ENCODE peak calls at places on chromosomes 3 and 15, in six cellular contexts. One of them, this sample, is unnamed.

GRCh38 chr15:77013786-77014136 is 18.8 kb downstream of the PSTPIP1 start:
- DNase-seq in heart left ventricle: peak; percentile 72
- DNase-seq in spleen: peak; percentile 90
- DNase-seq in gastrocnemius medialis: no peak
- DNase-seq in suprapubic skin: no peak
- DNase-seq in sigmoid colon: no peak
- DNase-seq in this sample: no peak

GRCh38 chr3:125212509-125213372 is at the start of gene SLC12A8:
- DNase-seq in heart left ventricle: no peak
- DNase-seq in spleen: no peak
- DNase-seq in gastrocnemius medialis: no peak
- DNase-seq in suprapubic skin: no peak
- DNase-seq in sigmoid colon: no peak
- DNase-seq in this sample: no peak

GRCh38 chr15:55615445-55615844 is 27.3 kb upstream of the PYGO1 start:
- DNase-seq in heart left ventricle: no peak
- DNase-seq in spleen: no peak
- DNase-seq in gastrocnemius medialis: no peak
- DNase-seq in suprapubic skin: no peak
- DNase-seq in sigmoid colon: no peak
- DNase-seq in this sample: no peak

GRCh38 chr3:30682434-30683155 is 76.2 kb downstream of the TGFBR2 start:
- DNase-seq in heart left ventricle: no peak
- DNase-seq in spleen: no peak
- DNase-seq in gastrocnemius medialis: no peak
- DNase-seq in suprapubic skin: no peak
- DNase-seq in sigmoid colon: no peak
- DNase-seq in this sample: no peak

GRCh38 chr15:26126070-26126469 is 262.9 kb upstream of the ATP10A start:
- DNase-seq in heart left ventricle: no peak
- DNase-seq in spleen: no peak
- DNase-seq in gastrocnemius medialis: no peak
- DNase-seq in suprapubic skin: no peak
- DNase-seq in sigmoid colon: no peak
- DNase-seq in this sample: no peak

GRCh38 chr3:144287001-144287400 is 315.4 kb downstream of the DIPK2A start:
- DNase-seq in heart left ventricle: no peak
- DNase-seq in spleen: no peak
- DNase-seq in gastrocnemius medialis: no peak
- DNase-seq in suprapubic skin: no peak
- DNase-seq in sigmoid colon: no peak
- DNase-seq in this sample: no peak

GRCh38 chr15:52283281-52283680 is 12.3 kb downstream of the MYO5C start:
- DNase-seq in heart left ventricle: no peak
- DNase-seq in spleen: no peak
- DNase-seq in gastrocnemius medialis: no peak
- DNase-seq in suprapubic skin: no peak
- DNase-seq in sigmoid colon: no peak
- DNase-seq in this sample: no peak

GRCh38 chr15:90358124-90359033 is 6.3 kb downstream of the ZNF774 start:
- DNase-seq in heart left ventricle: no peak
- DNase-seq in spleen: no peak
- DNase-seq in gastrocnemius medialis: no peak
- DNase-seq in suprapubic skin: no peak
- DNase-seq in sigmoid colon: no peak
- DNase-seq in this sample: no peak

GRCh38 chr3:125512135-125512920 is 7.7 kb downstream of the SNX4 start:
- DNase-seq in heart left ventricle: no peak
- DNase-seq in spleen: no peak
- DNase-seq in gastrocnemius medialis: no peak
- DNase-seq in suprapubic skin: no peak
- DNase-seq in sigmoid colon: no peak
- DNase-seq in this sample: no peak

GRCh38 chr15:88897456-88898194 is 2.3 kb upstream of the HAPLN3 start:
- DNase-seq in heart left ventricle: peak; percentile 89
- DNase-seq in spleen: peak; percentile 94
- DNase-seq in gastrocnemius medialis: peak; percentile 56
- DNase-seq in suprapubic skin: peak; percentile 90
- DNase-seq in sigmoid colon: peak; percentile 94
- DNase-seq in this sample: peak; percentile 91

GRCh38 chr3:169759256-169759655 is 5.6 kb downstream of the TERC start:
- DNase-seq in heart left ventricle: no peak
- DNase-seq in spleen: no peak
- DNase-seq in gastrocnemius medialis: no peak
- DNase-seq in suprapubic skin: no peak
- DNase-seq in sigmoid colon: no peak
- DNase-seq in this sample: no peak

GRCh38 chr3:100634493-100635272 is 25.3 kb downstream of the ADGRG7 start:
- DNase-seq in heart left ventricle: no peak
- DNase-seq in spleen: no peak
- DNase-seq in gastrocnemius medialis: no peak
- DNase-seq in suprapubic skin: no peak
- DNase-seq in sigmoid colon: no peak
- DNase-seq in this sample: no peak

GRCh38 chr15:57376695-57377477 is 581 bp downstream of the CGNL1 start:
- DNase-seq in heart left ventricle: peak; percentile 65
- DNase-seq in spleen: no peak
- DNase-seq in gastrocnemius medialis: no peak
- DNase-seq in suprapubic skin: peak; percentile 78
- DNase-seq in sigmoid colon: peak; percentile 63
- DNase-seq in this sample: peak; percentile 41

GRCh38 chr15:88745075-88745474 is 58.2 kb upstream of the ACAN start:
- DNase-seq in heart left ventricle: no peak
- DNase-seq in spleen: no peak
- DNase-seq in gastrocnemius medialis: no peak
- DNase-seq in suprapubic skin: no peak
- DNase-seq in sigmoid colon: no peak
- DNase-seq in this sample: no peak

GRCh38 chr15:77693576-77693975 is 60.9 kb upstream of the LINGO1 start:
- DNase-seq in heart left ventricle: no peak
- DNase-seq in spleen: no peak
- DNase-seq in gastrocnemius medialis: no peak
- DNase-seq in suprapubic skin: no peak
- DNase-seq in sigmoid colon: no peak
- DNase-seq in this sample: no peak

GRCh38 chr3:157131861-157132260 is 28.1 kb downstream of the CCNL1 start:
- DNase-seq in heart left ventricle: no peak
- DNase-seq in spleen: no peak
- DNase-seq in gastrocnemius medialis: no peak
- DNase-seq in suprapubic skin: no peak
- DNase-seq in sigmoid colon: no peak
- DNase-seq in this sample: no peak

GRCh38 chr15:31590609-31591008 is 264.0 kb downstream of the KLF13 start:
- DNase-seq in heart left ventricle: no peak
- DNase-seq in spleen: no peak
- DNase-seq in gastrocnemius medialis: no peak
- DNase-seq in suprapubic skin: no peak
- DNase-seq in sigmoid colon: no peak
- DNase-seq in this sample: no peak

GRCh38 chr3:147757919-147758318 is 348.8 kb downstream of the ZIC1 start:
- DNase-seq in heart left ventricle: no peak
- DNase-seq in spleen: no peak
- DNase-seq in gastrocnemius medialis: no peak
- DNase-seq in suprapubic skin: no peak
- DNase-seq in sigmoid colon: no peak
- DNase-seq in this sample: no peak

GRCh38 chr3:147410126-147410517 is 957 bp downstream of the ZIC1 start:
- DNase-seq in heart left ventricle: no peak
- DNase-seq in spleen: no peak
- DNase-seq in gastrocnemius medialis: no peak
- DNase-seq in suprapubic skin: no peak
- DNase-seq in sigmoid colon: no peak
- DNase-seq in this sample: no peak

GRCh38 chr15:36313021-36313420 is 266.4 kb upstream of the CDIN1 start:
- DNase-seq in heart left ventricle: no peak
- DNase-seq in spleen: no peak
- DNase-seq in gastrocnemius medialis: no peak
- DNase-seq in suprapubic skin: no peak
- DNase-seq in sigmoid colon: no peak
- DNase-seq in this sample: no peak

GRCh38 chr3:58167431-58168351 is 43.1 kb downstream of the DNASE1L3 start:
- DNase-seq in heart left ventricle: peak; percentile 83
- DNase-seq in spleen: no peak
- DNase-seq in gastrocnemius medialis: no peak
- DNase-seq in suprapubic skin: no peak
- DNase-seq in sigmoid colon: peak; percentile 89
- DNase-seq in this sample: peak; percentile 79

GRCh38 chr3:177833392-177833791 is 636.1 kb upstream of the TBL1XR1 start:
- DNase-seq in heart left ventricle: no peak
- DNase-seq in spleen: no peak
- DNase-seq in gastrocnemius medialis: no peak
- DNase-seq in suprapubic skin: no peak
- DNase-seq in sigmoid colon: no peak
- DNase-seq in this sample: no peak

GRCh38 chr3:50347187-50347813 is 1.8 kb upstream of the ZMYND10 start:
- DNase-seq in heart left ventricle: peak; percentile 76
- DNase-seq in spleen: peak; percentile 89
- DNase-seq in gastrocnemius medialis: no peak
- DNase-seq in suprapubic skin: no peak
- DNase-seq in sigmoid colon: peak; percentile 83
- DNase-seq in this sample: peak; percentile 65

GRCh38 chr3:49339593-49339946 is 283 bp downstream of the USP4 start:
- DNase-seq in heart left ventricle: no peak
- DNase-seq in spleen: peak; percentile 89
- DNase-seq in gastrocnemius medialis: no peak
- DNase-seq in suprapubic skin: peak; percentile 74
- DNase-seq in sigmoid colon: peak; percentile 70
- DNase-seq in this sample: no peak

GRCh38 chr3:71707600-71707999 is 17.6 kb downstream of the EIF4E3 start:
- DNase-seq in heart left ventricle: no peak
- DNase-seq in spleen: no peak
- DNase-seq in gastrocnemius medialis: no peak
- DNase-seq in suprapubic skin: no peak
- DNase-seq in sigmoid colon: no peak
- DNase-seq in this sample: no peak

GRCh38 chr15:57135800-57136199 is 217.4 kb downstream of the TCF12 start:
- DNase-seq in heart left ventricle: no peak
- DNase-seq in spleen: no peak
- DNase-seq in gastrocnemius medialis: no peak
- DNase-seq in suprapubic skin: no peak
- DNase-seq in sigmoid colon: no peak
- DNase-seq in this sample: no peak

GRCh38 chr3:19232566-19232965 is 84.3 kb downstream of the KCNH8 start:
- DNase-seq in heart left ventricle: no peak
- DNase-seq in spleen: no peak
- DNase-seq in gastrocnemius medialis: no peak
- DNase-seq in suprapubic skin: no peak
- DNase-seq in sigmoid colon: no peak
- DNase-seq in this sample: no peak

DNA sequence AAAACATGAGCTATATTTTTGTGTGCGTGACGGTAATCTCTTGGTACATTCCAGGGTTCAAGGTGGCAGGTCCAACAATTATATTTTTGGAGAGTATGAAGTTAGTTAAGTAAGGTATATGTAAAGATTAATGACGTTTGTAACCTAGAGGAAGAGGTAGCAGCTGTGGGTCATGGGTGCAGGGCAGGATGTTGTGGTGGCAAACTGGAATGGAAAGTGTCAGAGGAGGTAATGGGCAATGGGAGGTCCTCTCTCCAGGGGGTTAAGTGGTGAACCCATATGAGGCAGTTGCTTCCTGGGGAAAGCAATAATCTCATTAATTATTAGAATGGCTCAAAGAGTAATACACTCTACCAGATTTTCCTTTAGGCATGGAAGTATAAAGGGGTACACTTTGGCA is 1.0 kb upstream of the CD200R1L start:
- DNase-seq in heart left ventricle: no peak
- DNase-seq in spleen: peak; percentile 76
- DNase-seq in gastrocnemius medialis: no peak
- DNase-seq in suprapubic skin: no peak
- DNase-seq in sigmoid colon: no peak
- DNase-seq in this sample: no peak
- H3K27ac ChIP-seq in heart left ventricle: no peak overlapping the region
- H3K27ac ChIP-seq in spleen: no peak overlapping the region
- H3K27ac ChIP-seq in gastrocnemius medialis: no peak overlapping the region
- H3K27ac ChIP-seq in suprapubic skin: no peak overlapping the region
- H3K27ac ChIP-seq in sigmoid colon: no peak overlapping the region
- H3K27ac ChIP-seq in this sample: no peak overlapping the region

GRCh38 chr3:188955919-188956318 is 215.9 kb upstream of the TPRG1 start:
- DNase-seq in heart left ventricle: no peak
- DNase-seq in spleen: no peak
- DNase-seq in gastrocnemius medialis: peak; percentile 21
- DNase-seq in suprapubic skin: no peak
- DNase-seq in sigmoid colon: no peak
- DNase-seq in this sample: no peak

GRCh38 chr3:188954590-188955208 is 217.1 kb upstream of the TPRG1 start:
- DNase-seq in heart left ventricle: peak; percentile 87
- DNase-seq in spleen: peak; percentile 93
- DNase-seq in gastrocnemius medialis: peak; percentile 73
- DNase-seq in suprapubic skin: peak; percentile 90
- DNase-seq in sigmoid colon: peak; percentile 94
- DNase-seq in this sample: peak; percentile 85

GRCh38 chr3:188962253-188963247 is 209.2 kb upstream of the TPRG1 start:
- DNase-seq in heart left ventricle: no peak
- DNase-seq in spleen: no peak
- DNase-seq in gastrocnemius medialis: no peak
- DNase-seq in suprapubic skin: no peak
- DNase-seq in sigmoid colon: no peak
- DNase-seq in this sample: no peak

GRCh38 chr3:188956839-188957489 is 214.8 kb upstream of the TPRG1 start:
- DNase-seq in heart left ventricle: no peak
- DNase-seq in spleen: no peak
- DNase-seq in gastrocnemius medialis: no peak
- DNase-seq in suprapubic skin: no peak
- DNase-seq in sigmoid colon: no peak
- DNase-seq in this sample: no peak

GRCh38 chr3:188959013-188959412 is 212.8 kb upstream of the TPRG1 start:
- DNase-seq in heart left ventricle: no peak
- DNase-seq in spleen: no peak
- DNase-seq in gastrocnemius medialis: no peak
- DNase-seq in suprapubic skin: no peak
- DNase-seq in sigmoid colon: no peak
- DNase-seq in this sample: no peak
- TF ChIP-seq POLR2A in heart left ventricle: no peak
- TF ChIP-seq POLR2A in spleen: no peak
- TF ChIP-seq POLR2A in gastrocnemius medialis: no peak
- TF ChIP-seq POLR2A in suprapubic skin: no peak
- TF ChIP-seq POLR2A in sigmoid colon: no peak
- TF ChIP-seq POLR2A in this sample: no peak

DNA sequence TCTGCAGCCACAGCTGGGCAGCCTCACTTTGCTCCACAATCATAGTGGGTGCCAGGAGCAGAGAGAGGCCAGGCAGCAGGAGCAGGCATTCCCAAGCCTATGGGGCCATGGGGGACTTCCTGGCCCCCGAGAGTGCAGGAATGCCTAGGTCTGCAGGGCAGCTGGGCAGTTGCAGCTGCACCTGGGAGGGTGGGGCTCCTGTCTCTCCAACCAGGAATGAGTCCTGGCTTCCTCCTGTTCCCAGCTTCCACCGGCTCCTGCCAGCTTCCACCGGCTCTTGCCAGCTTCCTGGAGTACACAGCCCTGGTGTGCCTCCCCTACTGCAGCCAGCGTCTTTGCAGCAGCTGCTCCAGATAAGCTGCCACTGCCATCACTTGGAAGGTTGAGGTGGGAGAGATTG is 86.3 kb upstream of the CDV3 start:
- DNase-seq in heart left ventricle: no peak
- DNase-seq in spleen: no peak
- DNase-seq in gastrocnemius medialis: no peak
- DNase-seq in suprapubic skin: no peak
- DNase-seq in sigmoid colon: no peak
- DNase-seq in this sample: no peak
- H3K4me1 ChIP-seq in heart left ventricle: no peaks in the 10 kb centered on the region
- H3K4me1 ChIP-seq in spleen: peaks cover 18% of the 10 kb centered on the region
- H3K4me1 ChIP-seq in gastrocnemius medialis: no peaks in the 10 kb centered on the region
- H3K4me1 ChIP-seq in suprapubic skin: peaks cover 5% of the 10 kb centered on the region
- H3K4me1 ChIP-seq in sigmoid colon: no peaks in the 10 kb centered on the region
- H3K4me1 ChIP-seq in this sample: no peaks in the 10 kb centered on the region

GRCh38 chr15:71725215-71725955 is 85.0 kb upstream of the NR2E3 start:
- DNase-seq in heart left ventricle: no peak
- DNase-seq in spleen: no peak
- DNase-seq in gastrocnemius medialis: no peak
- DNase-seq in suprapubic skin: no peak
- DNase-seq in sigmoid colon: no peak
- DNase-seq in this sample: no peak
- H3K27ac ChIP-seq in heart left ventricle: no peak overlapping the region
- H3K27ac ChIP-seq in spleen: no peak overlapping the region
- H3K27ac ChIP-seq in gastrocnemius medialis: no peak overlapping the region
- H3K27ac ChIP-seq in suprapubic skin: no peak overlapping the region
- H3K27ac ChIP-seq in sigmoid colon: no peak overlapping the region
- H3K27ac ChIP-seq in this sample: no peak overlapping the region